ENCODE peak calls at places on chromosome 20, in five cellular contexts. One of them, this sample, is unnamed.

GRCh38 chr20:56815796-56816195 is 186.7 kb downstream of the TFAP2C start:
- ATAC-seq in upper lobe of left lung: no peak
- ATAC-seq in GM12878: no peak
- ATAC-seq in HepG2: no peak
- ATAC-seq in K562: no peak
- ATAC-seq in this sample: no peak

GRCh38 chr20:58627212-58628072 is 23.6 kb upstream of the STX16 start:
- ATAC-seq in K562: no peak
- ATAC-seq in upper lobe of left lung: no peak
- ATAC-seq in GM12878: peak; percentile 50
- ATAC-seq in HepG2: no peak
- ATAC-seq in this sample: no peak

GRCh38 chr20:17939622-17940446 is 28.8 kb downstream of the SNX5 start:
- ATAC-seq in HepG2: peak; percentile 45
- ATAC-seq in upper lobe of left lung: no peak
- ATAC-seq in K562: peak; percentile 8
- ATAC-seq in GM12878: peak; percentile 21
- ATAC-seq in this sample: no peak

GRCh38 chr20:48788486-48789072 is 39.2 kb downstream of the PREX1 start:
- ATAC-seq in HepG2: no peak
- ATAC-seq in K562: no peak
- ATAC-seq in GM12878: peak; percentile 72
- ATAC-seq in upper lobe of left lung: no peak
- ATAC-seq in this sample: no peak

GRCh38 chr20:57065646-57066045 is 200.8 kb downstream of the BMP7 start:
- ATAC-seq in GM12878: no peak
- ATAC-seq in upper lobe of left lung: no peak
- ATAC-seq in K562: no peak
- ATAC-seq in HepG2: no peak
- ATAC-seq in this sample: no peak

GRCh38 chr20:51800769-51801219 is 1.5 kb downstream of the SALL4 start:
- ATAC-seq in HepG2: peak; percentile 9
- ATAC-seq in upper lobe of left lung: peak; percentile 51
- ATAC-seq in K562: no peak
- ATAC-seq in GM12878: no peak
- ATAC-seq in this sample: no peak

GRCh38 chr20:41249781-41250281 is 67.7 kb downstream of the ZHX3 start:
- ATAC-seq in GM12878: peak; percentile 81
- ATAC-seq in upper lobe of left lung: peak; percentile 5
- ATAC-seq in K562: peak; percentile 92
- ATAC-seq in HepG2: peak; percentile 96
- ATAC-seq in this sample: peak; percentile 46

GRCh38 chr20:43789593-43789992 is 62.8 kb upstream of the GTSF1L start:
- ATAC-seq in GM12878: peak; percentile 82
- ATAC-seq in K562: no peak
- ATAC-seq in HepG2: no peak
- ATAC-seq in upper lobe of left lung: no peak
- ATAC-seq in this sample: no peak

GRCh38 chr20:62536731-62537401 is 61.1 kb upstream of the GATA5 start:
- ATAC-seq in K562: no peak
- ATAC-seq in HepG2: no peak
- ATAC-seq in GM12878: no peak
- ATAC-seq in upper lobe of left lung: no peak
- ATAC-seq in this sample: no peak

GRCh38 chr20:3710027-3710426 is 2.4 kb downstream of the SIGLEC1 start:
- ATAC-seq in GM12878: peak; percentile 34
- ATAC-seq in HepG2: peak; percentile 67
- ATAC-seq in K562: peak; percentile 71
- ATAC-seq in upper lobe of left lung: peak; percentile 2
- ATAC-seq in this sample: peak; percentile 23

GRCh38 chr20:34150616-34151015 is 38.6 kb upstream of the EIF2S2 start:
- ATAC-seq in GM12878: no peak
- ATAC-seq in K562: no peak
- ATAC-seq in HepG2: no peak
- ATAC-seq in upper lobe of left lung: no peak
- ATAC-seq in this sample: no peak

GRCh38 chr20:61643631-61644386 is 391.7 kb downstream of the CDH4 start:
- ATAC-seq in GM12878: no peak
- ATAC-seq in upper lobe of left lung: peak; percentile 76
- ATAC-seq in K562: no peak
- ATAC-seq in HepG2: no peak
- ATAC-seq in this sample: peak; percentile 22

GRCh38 chr20:13995841-13996240 is 525 bp downstream of the MACROD2 start:
- ATAC-seq in HepG2: peak; percentile 80
- ATAC-seq in GM12878: no peak
- ATAC-seq in K562: no peak
- ATAC-seq in upper lobe of left lung: peak; percentile 54
- ATAC-seq in this sample: peak; percentile 39

GRCh38 chr20:50313223-50313820 is 122.7 kb downstream of the CEBPB start:
- ATAC-seq in K562: peak; percentile 87
- ATAC-seq in upper lobe of left lung: no peak
- ATAC-seq in GM12878: no peak
- ATAC-seq in HepG2: no peak
- ATAC-seq in this sample: no peak

GRCh38 chr20:4946585-4947378 is 54.5 kb downstream of the SLC23A2 start:
- ATAC-seq in HepG2: no peak
- ATAC-seq in K562: no peak
- ATAC-seq in upper lobe of left lung: no peak
- ATAC-seq in GM12878: peak; percentile 81
- ATAC-seq in this sample: no peak

GRCh38 chr20:4502756-4503155 is 219.0 kb upstream of the PRND start:
- ATAC-seq in GM12878: no peak
- ATAC-seq in K562: no peak
- ATAC-seq in upper lobe of left lung: no peak
- ATAC-seq in HepG2: no peak
- ATAC-seq in this sample: no peak

GRCh38 chr20:32536861-32537656 is 48.1 kb downstream of the NOL4L start:
- ATAC-seq in K562: no peak
- ATAC-seq in upper lobe of left lung: peak; percentile 12
- ATAC-seq in GM12878: peak; percentile 26
- ATAC-seq in HepG2: no peak
- ATAC-seq in this sample: no peak

GRCh38 chr20:19628570-19629134 is 129.4 kb upstream of the RIN2 start:
- ATAC-seq in HepG2: peak; percentile 96
- ATAC-seq in GM12878: peak; percentile 93
- ATAC-seq in upper lobe of left lung: peak; percentile 76
- ATAC-seq in K562: peak; percentile 90
- ATAC-seq in this sample: no peak

GRCh38 chr20:57048027-57048869 is 218.2 kb downstream of the BMP7 start:
- ATAC-seq in K562: peak; percentile 95
- ATAC-seq in HepG2: peak; percentile 70
- ATAC-seq in GM12878: peak; percentile 86
- ATAC-seq in upper lobe of left lung: no peak
- ATAC-seq in this sample: no peak

GRCh38 chr20:2637246-2637645 is 15.2 kb upstream of the NOP56 start:
- ATAC-seq in K562: no peak
- ATAC-seq in HepG2: no peak
- ATAC-seq in GM12878: no peak
- ATAC-seq in upper lobe of left lung: no peak
- ATAC-seq in this sample: no peak

GRCh38 chr20:17541996-17542395 is 10.8 kb upstream of the BFSP1 start:
- ATAC-seq in GM12878: no peak
- ATAC-seq in K562: no peak
- ATAC-seq in HepG2: no peak
- ATAC-seq in upper lobe of left lung: peak; percentile 23
- ATAC-seq in this sample: peak; percentile 19

GRCh38 chr20:17504326-17504897 is 26.8 kb downstream of the BFSP1 start:
- ATAC-seq in upper lobe of left lung: peak; percentile 29
- ATAC-seq in GM12878: peak; percentile 50
- ATAC-seq in HepG2: peak; percentile 72
- ATAC-seq in K562: peak; percentile 53
- ATAC-seq in this sample: peak; percentile 57

GRCh38 chr20:2692886-2693285 is 306 bp downstream of the EBF4 start:
- ATAC-seq in K562: no peak
- ATAC-seq in upper lobe of left lung: no peak
- ATAC-seq in GM12878: no peak
- ATAC-seq in HepG2: no peak
- ATAC-seq in this sample: peak; percentile 30

GRCh38 chr20:40895182-40895581 is 133.4 kb upstream of the TOP1 start:
- ATAC-seq in GM12878: no peak
- ATAC-seq in K562: no peak
- ATAC-seq in upper lobe of left lung: no peak
- ATAC-seq in HepG2: no peak
- ATAC-seq in this sample: no peak

GRCh38 chr20:57795347-57795697 is 85.5 kb upstream of the PMEPA1 start:
- ATAC-seq in K562: no peak
- ATAC-seq in HepG2: peak; percentile 52
- ATAC-seq in upper lobe of left lung: no peak
- ATAC-seq in GM12878: no peak
- ATAC-seq in this sample: no peak

GRCh38 chr20:16530201-16530681 is 43.0 kb downstream of the KIF16B start:
- ATAC-seq in HepG2: peak; percentile 62
- ATAC-seq in K562: no peak
- ATAC-seq in GM12878: no peak
- ATAC-seq in upper lobe of left lung: peak; percentile 39
- ATAC-seq in this sample: no peak

GRCh38 chr20:63533871-63534393 is 3.2 kb downstream of the PTK6 start:
- ATAC-seq in HepG2: no peak
- ATAC-seq in K562: no peak
- ATAC-seq in GM12878: no peak
- ATAC-seq in upper lobe of left lung: no peak
- ATAC-seq in this sample: no peak

GRCh38 chr20:6029538-6029937 is 24.3 kb downstream of the LRRN4 start:
- ATAC-seq in K562: no peak
- ATAC-seq in HepG2: no peak
- ATAC-seq in GM12878: no peak
- ATAC-seq in upper lobe of left lung: no peak
- ATAC-seq in this sample: peak; percentile 50

GRCh38 chr20:29689411-29690225 is 1567.8 kb upstream of the DEFB115 start:
- ATAC-seq in K562: peak; percentile 96
- ATAC-seq in HepG2: no peak
- ATAC-seq in upper lobe of left lung: peak; percentile 60
- ATAC-seq in GM12878: no peak
- ATAC-seq in this sample: no peak

GRCh38 chr20:38730989-38731737 is 6.9 kb downstream of the SLC32A1 start:
- ATAC-seq in upper lobe of left lung: peak; percentile 83
- ATAC-seq in K562: peak; percentile 93
- ATAC-seq in GM12878: peak; percentile 94
- ATAC-seq in HepG2: peak; percentile 85
- ATAC-seq in this sample: peak; percentile 71
- TF ChIP-seq EP300 in upper lobe of left lung: no peak
- TF ChIP-seq EP300 in K562: no peak
- TF ChIP-seq EP300 in GM12878: no peak
- TF ChIP-seq EP300 in HepG2: peak; percentile 30
- TF ChIP-seq EP300 in this sample: no peak

GRCh38 chr20:24577271-24577909 is 108.0 kb downstream of the SYNDIG1 start:
- ATAC-seq in HepG2: no peak
- ATAC-seq in upper lobe of left lung: no peak
- ATAC-seq in GM12878: no peak
- ATAC-seq in K562: no peak
- ATAC-seq in this sample: no peak

GRCh38 chr20:24579016-24579415 is 109.6 kb downstream of the SYNDIG1 start:
- ATAC-seq in GM12878: no peak
- ATAC-seq in HepG2: no peak
- ATAC-seq in K562: no peak
- ATAC-seq in upper lobe of left lung: no peak
- ATAC-seq in this sample: no peak

GRCh38 chr20:24579475-24579874 is 110.0 kb downstream of the SYNDIG1 start:
- ATAC-seq in upper lobe of left lung: no peak
- ATAC-seq in GM12878: no peak
- ATAC-seq in HepG2: no peak
- ATAC-seq in K562: no peak
- ATAC-seq in this sample: no peak

GRCh38 chr20:24580006-24580405 is 110.6 kb downstream of the SYNDIG1 start:
- ATAC-seq in HepG2: no peak
- ATAC-seq in GM12878: no peak
- ATAC-seq in upper lobe of left lung: no peak
- ATAC-seq in K562: no peak
- ATAC-seq in this sample: no peak

DNA sequence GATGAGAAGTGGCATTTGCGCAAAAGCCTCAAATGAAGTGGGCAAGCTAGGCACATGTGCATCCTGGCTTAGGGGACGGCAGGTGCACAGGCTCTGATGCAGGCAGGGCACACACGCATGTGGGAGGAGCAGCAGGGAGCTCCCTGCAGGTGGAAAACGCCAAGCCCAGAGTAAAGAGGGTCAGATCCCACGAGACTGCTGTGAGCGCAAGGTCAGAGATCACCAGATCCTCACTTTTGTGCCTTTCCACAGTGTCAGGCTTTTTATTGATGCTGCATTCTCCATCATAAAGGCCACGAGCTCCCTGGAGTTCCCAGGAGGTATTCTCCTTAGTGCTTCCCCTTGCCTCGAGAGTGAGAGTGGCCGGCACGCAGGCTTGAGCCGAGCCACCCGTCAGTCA is 109.2 kb downstream of the SYNDIG1 start:
- ATAC-seq in K562: no peak
- ATAC-seq in upper lobe of left lung: no peak
- ATAC-seq in GM12878: no peak
- ATAC-seq in HepG2: no peak
- ATAC-seq in this sample: no peak
- TF ChIP-seq POLR2AphosphoS5 in K562: no peak
- TF ChIP-seq POLR2AphosphoS5 in upper lobe of left lung: no peak
- TF ChIP-seq POLR2AphosphoS5 in GM12878: no peak
- TF ChIP-seq POLR2AphosphoS5 in HepG2: no peak
- TF ChIP-seq POLR2AphosphoS5 in this sample: no peak

GRCh38 chr20:45017859-45018258 is 51.5 kb downstream of the STK4 start:
- ATAC-seq in K562: no peak
- ATAC-seq in HepG2: no peak
- ATAC-seq in upper lobe of left lung: no peak
- ATAC-seq in GM12878: no peak
- ATAC-seq in this sample: no peak

GRCh38 chr20:45012682-45013302 is 46.5 kb downstream of the STK4 start:
- ATAC-seq in HepG2: no peak
- ATAC-seq in K562: no peak
- ATAC-seq in upper lobe of left lung: no peak
- ATAC-seq in GM12878: no peak
- ATAC-seq in this sample: no peak

GRCh38 chr20:45016089-45016641 is 49.9 kb downstream of the STK4 start:
- ATAC-seq in K562: no peak
- ATAC-seq in upper lobe of left lung: peak; percentile 56
- ATAC-seq in GM12878: no peak
- ATAC-seq in HepG2: no peak
- ATAC-seq in this sample: no peak

GRCh38 chr20:45017281-45017680 is 51.0 kb downstream of the STK4 start:
- ATAC-seq in upper lobe of left lung: no peak
- ATAC-seq in HepG2: no peak
- ATAC-seq in K562: no peak
- ATAC-seq in GM12878: no peak
- ATAC-seq in this sample: no peak

GRCh38 chr20:45014671-45015415 is 48.5 kb downstream of the STK4 start:
- ATAC-seq in upper lobe of left lung: peak; percentile 54
- ATAC-seq in HepG2: no peak
- ATAC-seq in GM12878: no peak
- ATAC-seq in K562: no peak
- ATAC-seq in this sample: no peak
- TF ChIP-seq EP300 in upper lobe of left lung: no peak
- TF ChIP-seq EP300 in HepG2: no peak
- TF ChIP-seq EP300 in GM12878: no peak
- TF ChIP-seq EP300 in K562: no peak
- TF ChIP-seq EP300 in this sample: no peak

GRCh38 chr20:8219403-8219802 is 87.3 kb downstream of the PLCB1 start:
- ATAC-seq in upper lobe of left lung: no peak
- ATAC-seq in GM12878: no peak
- ATAC-seq in HepG2: no peak
- ATAC-seq in K562: no peak
- ATAC-seq in this sample: no peak
- TF ChIP-seq POLR2AphosphoS5 in upper lobe of left lung: no peak
- TF ChIP-seq POLR2AphosphoS5 in GM12878: no peak
- TF ChIP-seq POLR2AphosphoS5 in HepG2: no peak
- TF ChIP-seq POLR2AphosphoS5 in K562: no peak
- TF ChIP-seq POLR2AphosphoS5 in this sample: no peak

This sample was measured in gastroesophageal sphincter.